ENCODE peak calls at places on chromosomes 5 and 9, in ten cellular contexts. W, N, A, Q, S, L, K, D, Z and T are unnamed samples.

GRCh38 chr9:128081052-128081451 is 13.0 kb downstream of the SLC25A25 start:
- DNase-seq in D (no peak), W (no peak), L (no peak), K (peak), Z (no peak), S (no peak), Q (no peak), A (peak), N (no peak), T (no peak)

GRCh38 chr5:38738898-38739743 is 106.7 kb upstream of the OSMR start:
- DNase-seq in W (no peak), A (peak), Q (no peak), Z (no peak), K (peak), L (peak), N (no peak), S (no peak), D (no peak), T (no peak)

GRCh38 chr5:377326-377981 is 55.9 kb downstream of the AHRR start:
- DNase-seq in Q (no peak), S (no peak), L (no peak), W (no peak), K (no peak), D (peak), Z (no peak), N (no peak), A (no peak), T (no peak)

GRCh38 chr5:1750469-1750868 is 49.2 kb downstream of the MRPL36 start:
- DNase-seq in Q (no peak), Z (no peak), L (no peak), K (no peak), D (no peak), A (no peak), S (no peak), W (no peak), N (no peak), T (no peak)

GRCh38 chr9:109652971-109653370 is 127.0 kb upstream of the PALM2AKAP2 start:
- DNase-seq in Q (no peak), K (no peak), L (no peak), N (no peak), A (no peak), S (no peak), W (no peak), D (no peak), Z (no peak), T (no peak)

GRCh38 chr5:61018102-61018501 is 73.1 kb downstream of the NDUFAF2 start:
- DNase-seq in Z (no peak), D (no peak), N (no peak), L (no peak), Q (no peak), W (no peak), S (no peak), K (no peak), A (no peak), T (no peak)

GRCh38 chr9:75983320-75983719 is 92.8 kb downstream of the PCSK5 start:
- DNase-seq in K (no peak), L (no peak), Q (no peak), N (no peak), D (no peak), Z (no peak), A (no peak), W (no peak), S (no peak), T (no peak)

GRCh38 chr9:85067792-85068191 is 398.3 kb downstream of the NTRK2 start:
- DNase-seq in Z (no peak), Q (no peak), K (no peak), D (no peak), W (no peak), A (no peak), N (no peak), L (no peak), S (no peak), T (no peak)

GRCh38 chr5:32030226-32030625 is 143.9 kb downstream of the GOLPH3 start:
- DNase-seq in S (no peak), A (no peak), Q (no peak), Z (no peak), W (no peak), D (no peak), N (no peak), L (no peak), K (no peak), T (no peak)

GRCh38 chr9:121201045-121201737 is 478 bp downstream of the RAB14 start:
- DNase-seq in D (peak), Q (peak), A (no peak), N (peak), S (no peak), K (no peak), W (peak), Z (peak), L (no peak), T (peak)

GRCh38 chr5:177275883-177276282 is 27.6 kb downstream of the RAB24 start:
- DNase-seq in N (no peak), L (no peak), D (no peak), W (no peak), A (no peak), S (no peak), Z (no peak), Q (no peak), K (no peak), T (no peak)

GRCh38 chr9:15453956-15454355 is 31.3 kb downstream of the SNAPC3 start:
- DNase-seq in S (no peak), A (no peak), Z (no peak), D (no peak), L (no peak), W (no peak), N (no peak), Q (no peak), K (no peak), T (no peak)

GRCh38 chr9:38375572-38375963 is 16.9 kb upstream of the ALDH1B1 start:
- DNase-seq in D (no peak), S (no peak), W (no peak), A (no peak), L (no peak), Z (peak), K (no peak), Q (no peak), N (no peak), T (no peak)

GRCh38 chr9:133437753-133438531 is 15.8 kb downstream of the ADAMTS13 start:
- DNase-seq in L (no peak), Z (no peak), Q (no peak), D (no peak), N (no peak), W (no peak), K (no peak), A (no peak), S (no peak), T (peak)

GRCh38 chr9:131276891-131277672 is 772 bp upstream of the FAM78A start:
- DNase-seq in Q (peak), Z (peak), W (no peak), N (no peak), S (no peak), D (peak), K (no peak), L (no peak), A (no peak), T (no peak)

GRCh38 chr9:109118802-109119438 is 827 bp downstream of the TMEM245 start:
- DNase-seq in N (no peak), W (no peak), D (no peak), K (no peak), L (no peak), Z (no peak), Q (no peak), A (no peak), S (no peak), T (no peak)

GRCh38 chr5:153784277-153784676 is 254.4 kb downstream of the FAM114A2 start:
- DNase-seq in L (no peak), A (no peak), N (no peak), Z (no peak), W (no peak), D (no peak), Q (no peak), K (no peak), S (no peak), T (no peak)

GRCh38 chr5:424259-425110 is 18.5 kb upstream of the EXOC3 start:
- DNase-seq in L (no peak), D (peak), Q (no peak), A (no peak), W (no peak), S (no peak), N (no peak), Z (peak), K (no peak), T (peak)

GRCh38 chr9:97518909-97519307 is 17.4 kb downstream of the TMOD1 start:
- DNase-seq in Z (no peak), N (no peak), W (no peak), L (peak), D (no peak), S (no peak), K (no peak), A (peak), Q (no peak), T (no peak)

GRCh38 chr5:134438641-134439621 is 27.2 kb upstream of the CDKN2AIPNL start:
- DNase-seq in K (peak), S (no peak), W (peak), Z (no peak), Q (no peak), N (no peak), L (peak), A (peak), D (no peak), T (no peak)

GRCh38 chr9:117587263-117587662 is 116.9 kb upstream of the TLR4 start:
- DNase-seq in W (no peak), S (no peak), A (no peak), N (no peak), K (no peak), Q (no peak), L (no peak), Z (no peak), D (no peak), T (no peak)

GRCh38 chr9:115013998-115014397 is 83.6 kb upstream of the TNFSF8 start:
- DNase-seq in Q (peak), N (peak), D (peak), L (peak), S (no peak), Z (no peak), K (peak), A (peak), W (peak), T (peak)

GRCh38 chr5:136056771-136057335 is 28.1 kb downstream of the TGFBI start:
- DNase-seq in D (no peak), S (no peak), W (no peak), L (no peak), A (no peak), Z (no peak), Q (no peak), N (no peak), K (no peak), T (no peak)

GRCh38 chr9:89601856-89602562 is 2.8 kb upstream of the GADD45G start:
- DNase-seq in K (no peak), Q (no peak), A (no peak), L (no peak), D (peak), Z (no peak), N (no peak), W (no peak), S (no peak), T (no peak)

GRCh38 chr5:59356813-59357381 is 536.6 kb downstream of the PDE4D start:
- DNase-seq in A (no peak), L (no peak), Q (no peak), K (no peak), S (no peak), D (no peak), W (peak), Z (peak), N (no peak), T (no peak)

GRCh38 chr5:51488803-51489642 is 105.8 kb downstream of the ISL1 start:
- DNase-seq in W (no peak), D (no peak), S (no peak), K (no peak), L (no peak), A (no peak), Q (no peak), N (no peak), Z (no peak), T (no peak)

GRCh38 chr5:93607367-93608258 is 24.6 kb downstream of the NR2F1 start:
- DNase-seq in L (no peak), Q (peak), A (peak), D (no peak), S (no peak), N (no peak), K (no peak), W (no peak), Z (no peak), T (no peak)

GRCh38 chr9:87599901-87600610 is 102.4 kb downstream of the DAPK1 start:
- DNase-seq in N (no peak), W (no peak), Z (no peak), Q (no peak), D (no peak), A (no peak), S (no peak), L (no peak), K (no peak), T (no peak)